ENCODE peak calls at places on chromosomes 12 and 14, in seven cellular contexts. T is NCI-H1092; I is NCI-H1694; U is activated CD4-positive, alpha-beta T cell treated with anti-CD3 and anti-CD28 coated beads, Interleukin-2, amount 10 ng/mL, durations not matched to agents 24 days and 14 days; E is mucosa of descending colon; F is EL; O is T-helper 17 cell. J is an unnamed sample.

GRCh38 chr12:89064151-89064550 is 288.1 kb downstream of the DUSP6 start:
- DNase-seq in T (no peak), I (no peak), U (no peak), E (no peak), F (no peak), O (no peak), J (no peak)

GRCh38 chr12:47576256-47576655 is 129.6 kb downstream of the RPAP3 start:
- DNase-seq in T (peak), I (no peak), U (no peak), E (no peak), F (no peak), O (no peak), J (no peak)

GRCh38 chr14:38973083-38973700 is 129.8 kb downstream of the SEC23A start:
- DNase-seq in T (no peak), I (no peak), U (no peak), E (no peak), F (no peak), O (no peak), J (no peak)

GRCh38 chr14:91021115-91021514 is 39.3 kb downstream of the RPS6KA5 start:
- DNase-seq in T (no peak), I (no peak), U (peak), E (no peak), F (no peak), O (no peak), J (no peak)

GRCh38 chr14:36383674-36384421 is 63.4 kb upstream of the MBIP start:
- DNase-seq in T (no peak), I (no peak), U (no peak), E (no peak), F (no peak), O (no peak), J (no peak)

GRCh38 chr14:89067293-89067972 is 243.0 kb downstream of the TTC8 start:
- DNase-seq in T (no peak), I (no peak), U (peak), E (no peak), F (no peak), O (no peak), J (peak)

GRCh38 chr14:20604291-20604690 is 13.1 kb upstream of the RNASE12 start:
- DNase-seq in T (no peak), I (peak), U (no peak), E (no peak), F (no peak), O (no peak), J (no peak)

GRCh38 chr12:66598081-66598480 is 80.8 kb downstream of the GRIP1 start:
- DNase-seq in T (no peak), I (no peak), U (no peak), E (no peak), F (no peak), O (no peak), J (no peak)

GRCh38 chr14:88588081-88588480 is 25.2 kb downstream of the ZC3H14 start:
- DNase-seq in T (no peak), I (no peak), U (no peak), E (no peak), F (no peak), O (no peak), J (no peak)

GRCh38 chr12:122004633-122005071 is 17.0 kb upstream of the BCL7A start:
- DNase-seq in T (no peak), I (no peak), U (no peak), E (no peak), F (peak), O (no peak), J (no peak)

GRCh38 chr12:71799105-71799504 is 40.5 kb upstream of the TBC1D15 start:
- DNase-seq in T (no peak), I (no peak), U (no peak), E (no peak), F (peak), O (no peak), J (no peak)

GRCh38 chr14:88559852-88560251 is 3.0 kb upstream of the ZC3H14 start:
- DNase-seq in T (no peak), I (peak), U (peak), E (no peak), F (peak), O (no peak), J (no peak)

GRCh38 chr12:78392918-78393317 is 471.7 kb upstream of the SYT1 start:
- DNase-seq in T (peak), I (peak), U (no peak), E (no peak), F (peak), O (no peak), J (no peak)

GRCh38 chr12:127416796-127417195 is 850.2 kb upstream of the TMEM132C start:
- DNase-seq in T (no peak), I (no peak), U (no peak), E (no peak), F (peak), O (no peak), J (no peak)

GRCh38 chr14:64234877-64235651 is 59.1 kb downstream of the ESR2 start:
- DNase-seq in T (no peak), I (peak), U (no peak), E (no peak), F (no peak), O (no peak), J (no peak)

GRCh38 chr12:54591001-54591591 is 2.6 kb upstream of the PPP1R1A start:
- DNase-seq in T (no peak), I (no peak), U (no peak), E (no peak), F (no peak), O (no peak), J (no peak)

GRCh38 chr12:88896958-88897357 is 316.7 kb upstream of the KITLG start:
- DNase-seq in T (no peak), I (no peak), U (no peak), E (no peak), F (peak), O (no peak), J (no peak)

GRCh38 chr12:101793401-101793800 is 37.4 kb downstream of the GNPTAB start:
- DNase-seq in T (no peak), I (no peak), U (no peak), E (no peak), F (peak), O (no peak), J (no peak)

GRCh38 chr12:108273217-108273616 is 65.9 kb downstream of the CMKLR1 start:
- DNase-seq in T (no peak), I (no peak), U (no peak), E (no peak), F (no peak), O (no peak), J (no peak)

GRCh38 chr12:112252184-112252583 is 126.8 kb downstream of the TRAFD1 start:
- DNase-seq in T (no peak), I (no peak), U (no peak), E (no peak), F (no peak), O (no peak), J (peak)

GRCh38 chr12:6281081-6281809 is 29.2 kb upstream of the PLEKHG6 start:
- DNase-seq in T (no peak), I (no peak), U (no peak), E (no peak), F (peak), O (no peak), J (no peak)

GRCh38 chr12:93751864-93752610 is 74.9 kb downstream of the CRADD start:
- DNase-seq in T (no peak), I (no peak), U (no peak), E (no peak), F (peak), O (no peak), J (peak)

GRCh38 chr12:50845021-50845647 is 2.4 kb downstream of the TMPRSS12 start:
- DNase-seq in T (no peak), I (no peak), U (no peak), E (no peak), F (no peak), O (no peak), J (no peak)

GRCh38 chr14:56868660-56869059 is 58.4 kb upstream of the OTX2 start:
- DNase-seq in T (no peak), I (no peak), U (no peak), E (no peak), F (no peak), O (no peak), J (no peak)

GRCh38 chr12:4610481-4610880 is 38.4 kb downstream of the AKAP3 start:
- DNase-seq in T (no peak), I (no peak), U (no peak), E (no peak), F (no peak), O (no peak), J (no peak)

GRCh38 chr12:19273482-19274330 is 144.2 kb downstream of the PLEKHA5 start:
- DNase-seq in T (peak), I (no peak), U (peak), E (peak), F (peak), O (peak), J (no peak)

GRCh38 chr12:109870648-109871047 is 9.7 kb downstream of the GLTP start:
- DNase-seq in T (no peak), I (no peak), U (no peak), E (no peak), F (peak), O (no peak), J (no peak)

GRCh38 chr12:6614513-6615177 is 7.5 kb upstream of the CHD4 start:
- DNase-seq in T (no peak), I (no peak), U (no peak), E (peak), F (peak), O (no peak), J (no peak)